ENCODE peak calls at places on chromosome 7, in nine cellular contexts. One of them, this sample, is unnamed.

GRCh38 chr7:22445140-22445722 is 54.8 kb downstream of the STEAP1B start:
- DNase-seq in astrocyte of the spinal cord: peak; percentile 31
- DNase-seq in cardiac fibroblast: peak; percentile 78
- DNase-seq in Peyer's patch: peak; percentile 65
- DNase-seq in endothelial cell: no peak
- DNase-seq in PC-9: no peak
- DNase-seq in sigmoid colon: peak; percentile 80
- DNase-seq in choroid plexus epithelial cell: peak; percentile 59
- DNase-seq in GM06990: peak; percentile 78
- DNase-seq in this sample: no peak

GRCh38 chr7:107387077-107387476 is 82.8 kb upstream of the GPR22 start:
- DNase-seq in astrocyte of the spinal cord: peak; percentile 50
- DNase-seq in cardiac fibroblast: peak; percentile 49
- DNase-seq in Peyer's patch: no peak
- DNase-seq in endothelial cell: peak; percentile 58
- DNase-seq in PC-9: no peak
- DNase-seq in sigmoid colon: no peak
- DNase-seq in choroid plexus epithelial cell: peak; percentile 66
- DNase-seq in GM06990: no peak
- DNase-seq in this sample: no peak

GRCh38 chr7:34900891-34901493 is 136.3 kb downstream of the DPY19L1 start:
- DNase-seq in astrocyte of the spinal cord: no peak
- DNase-seq in cardiac fibroblast: peak; percentile 23
- DNase-seq in Peyer's patch: no peak
- DNase-seq in endothelial cell: no peak
- DNase-seq in PC-9: no peak
- DNase-seq in sigmoid colon: no peak
- DNase-seq in choroid plexus epithelial cell: peak; percentile 10
- DNase-seq in GM06990: no peak
- DNase-seq in this sample: no peak

GRCh38 chr7:56105508-56105907 is 768 bp downstream of the CHCHD2 start:
- DNase-seq in astrocyte of the spinal cord: peak; percentile 79
- DNase-seq in cardiac fibroblast: peak; percentile 87
- DNase-seq in Peyer's patch: no peak
- DNase-seq in endothelial cell: no peak
- DNase-seq in PC-9: peak; percentile 40
- DNase-seq in sigmoid colon: no peak
- DNase-seq in choroid plexus epithelial cell: peak; percentile 83
- DNase-seq in GM06990: no peak
- DNase-seq in this sample: no peak

GRCh38 chr7:116236020-116236630 is 25.8 kb downstream of the TES start:
- DNase-seq in astrocyte of the spinal cord: peak; percentile 71
- DNase-seq in cardiac fibroblast: peak; percentile 76
- DNase-seq in Peyer's patch: no peak
- DNase-seq in endothelial cell: peak; percentile 33
- DNase-seq in PC-9: no peak
- DNase-seq in sigmoid colon: no peak
- DNase-seq in choroid plexus epithelial cell: peak; percentile 79
- DNase-seq in GM06990: no peak
- DNase-seq in this sample: no peak

GRCh38 chr7:98613601-98614425 is 3.3 kb upstream of the NPTX2 start:
- DNase-seq in astrocyte of the spinal cord: peak; percentile 40
- DNase-seq in cardiac fibroblast: peak; percentile 33
- DNase-seq in Peyer's patch: no peak
- DNase-seq in endothelial cell: peak; percentile 50
- DNase-seq in PC-9: peak; percentile 6
- DNase-seq in sigmoid colon: no peak
- DNase-seq in choroid plexus epithelial cell: peak; percentile 28
- DNase-seq in GM06990: no peak
- DNase-seq in this sample: peak; percentile 54

GRCh38 chr7:31129067-31129466 is 77.0 kb downstream of the ADCYAP1R1 start:
- DNase-seq in astrocyte of the spinal cord: no peak
- DNase-seq in cardiac fibroblast: no peak
- DNase-seq in Peyer's patch: no peak
- DNase-seq in endothelial cell: no peak
- DNase-seq in PC-9: no peak
- DNase-seq in sigmoid colon: no peak
- DNase-seq in choroid plexus epithelial cell: no peak
- DNase-seq in GM06990: no peak
- DNase-seq in this sample: no peak

GRCh38 chr7:111827863-111828504 is 265.7 kb upstream of the IMMP2L start:
- DNase-seq in astrocyte of the spinal cord: peak; percentile 55
- DNase-seq in cardiac fibroblast: peak; percentile 75
- DNase-seq in Peyer's patch: no peak
- DNase-seq in endothelial cell: no peak
- DNase-seq in PC-9: peak; percentile 37
- DNase-seq in sigmoid colon: no peak
- DNase-seq in choroid plexus epithelial cell: peak; percentile 77
- DNase-seq in GM06990: no peak
- DNase-seq in this sample: no peak

GRCh38 chr7:22632674-22633073 is 94.3 kb upstream of the IL6 start:
- DNase-seq in astrocyte of the spinal cord: no peak
- DNase-seq in cardiac fibroblast: peak; percentile 82
- DNase-seq in Peyer's patch: no peak
- DNase-seq in endothelial cell: no peak
- DNase-seq in PC-9: no peak
- DNase-seq in sigmoid colon: no peak
- DNase-seq in choroid plexus epithelial cell: no peak
- DNase-seq in GM06990: no peak
- DNase-seq in this sample: no peak

GRCh38 chr7:79872171-79872570 is 262.5 kb upstream of the GNAI1 start:
- DNase-seq in astrocyte of the spinal cord: no peak
- DNase-seq in cardiac fibroblast: no peak
- DNase-seq in Peyer's patch: no peak
- DNase-seq in endothelial cell: no peak
- DNase-seq in PC-9: no peak
- DNase-seq in sigmoid colon: no peak
- DNase-seq in choroid plexus epithelial cell: no peak
- DNase-seq in GM06990: no peak
- DNase-seq in this sample: no peak

GRCh38 chr7:51210766-51211165 is 105.8 kb downstream of the COBL start:
- DNase-seq in astrocyte of the spinal cord: no peak
- DNase-seq in cardiac fibroblast: no peak
- DNase-seq in Peyer's patch: no peak
- DNase-seq in endothelial cell: no peak
- DNase-seq in PC-9: no peak
- DNase-seq in sigmoid colon: no peak
- DNase-seq in choroid plexus epithelial cell: no peak
- DNase-seq in GM06990: no peak
- DNase-seq in this sample: no peak

GRCh38 chr7:3431306-3431705 is 130.3 kb downstream of the SDK1 start:
- DNase-seq in astrocyte of the spinal cord: peak; percentile 65
- DNase-seq in cardiac fibroblast: peak; percentile 29
- DNase-seq in Peyer's patch: no peak
- DNase-seq in endothelial cell: no peak
- DNase-seq in PC-9: no peak
- DNase-seq in sigmoid colon: no peak
- DNase-seq in choroid plexus epithelial cell: peak; percentile 37
- DNase-seq in GM06990: no peak
- DNase-seq in this sample: no peak

GRCh38 chr7:17939670-17940301 is 508 bp downstream of the SNX13 start:
- DNase-seq in astrocyte of the spinal cord: peak; percentile 29
- DNase-seq in cardiac fibroblast: peak; percentile 43
- DNase-seq in Peyer's patch: peak; percentile 77
- DNase-seq in endothelial cell: peak; percentile 44
- DNase-seq in PC-9: peak; percentile 60
- DNase-seq in sigmoid colon: peak; percentile 71
- DNase-seq in choroid plexus epithelial cell: peak; percentile 27
- DNase-seq in GM06990: no peak
- DNase-seq in this sample: peak; percentile 11

GRCh38 chr7:34756025-34756437 is 98.0 kb downstream of the NPSR1 start:
- DNase-seq in astrocyte of the spinal cord: no peak
- DNase-seq in cardiac fibroblast: no peak
- DNase-seq in Peyer's patch: no peak
- DNase-seq in endothelial cell: no peak
- DNase-seq in PC-9: no peak
- DNase-seq in sigmoid colon: no peak
- DNase-seq in choroid plexus epithelial cell: peak; percentile 2
- DNase-seq in GM06990: no peak
- DNase-seq in this sample: no peak

GRCh38 chr7:127448566-127448965 is 56.1 kb upstream of the ZNF800 start:
- DNase-seq in astrocyte of the spinal cord: no peak
- DNase-seq in cardiac fibroblast: no peak
- DNase-seq in Peyer's patch: no peak
- DNase-seq in endothelial cell: no peak
- DNase-seq in PC-9: no peak
- DNase-seq in sigmoid colon: no peak
- DNase-seq in choroid plexus epithelial cell: no peak
- DNase-seq in GM06990: no peak
- DNase-seq in this sample: no peak

GRCh38 chr7:98276241-98276761 is 5.2 kb upstream of the BRI3 start:
- DNase-seq in astrocyte of the spinal cord: no peak
- DNase-seq in cardiac fibroblast: no peak
- DNase-seq in Peyer's patch: no peak
- DNase-seq in endothelial cell: no peak
- DNase-seq in PC-9: no peak
- DNase-seq in sigmoid colon: no peak
- DNase-seq in choroid plexus epithelial cell: peak; percentile 94
- DNase-seq in GM06990: no peak
- DNase-seq in this sample: no peak

GRCh38 chr7:95012001-95012400 is 104.6 kb downstream of the PPP1R9A start:
- DNase-seq in astrocyte of the spinal cord: no peak
- DNase-seq in cardiac fibroblast: no peak
- DNase-seq in Peyer's patch: no peak
- DNase-seq in endothelial cell: no peak
- DNase-seq in PC-9: no peak
- DNase-seq in sigmoid colon: no peak
- DNase-seq in choroid plexus epithelial cell: no peak
- DNase-seq in GM06990: no peak
- DNase-seq in this sample: no peak

GRCh38 chr7:149838992-149839408 is 825 bp downstream of the ZNF862 start:
- DNase-seq in astrocyte of the spinal cord: peak; percentile 12
- DNase-seq in cardiac fibroblast: peak; percentile 33
- DNase-seq in Peyer's patch: no peak
- DNase-seq in endothelial cell: no peak
- DNase-seq in PC-9: no peak
- DNase-seq in sigmoid colon: peak; percentile 54
- DNase-seq in choroid plexus epithelial cell: no peak
- DNase-seq in GM06990: no peak
- DNase-seq in this sample: no peak

GRCh38 chr7:156652886-156653568 is 12.5 kb downstream of the RNF32 start:
- DNase-seq in astrocyte of the spinal cord: peak; percentile 15
- DNase-seq in cardiac fibroblast: peak; percentile 58
- DNase-seq in Peyer's patch: no peak
- DNase-seq in endothelial cell: no peak
- DNase-seq in PC-9: no peak
- DNase-seq in sigmoid colon: no peak
- DNase-seq in choroid plexus epithelial cell: no peak
- DNase-seq in GM06990: no peak
- DNase-seq in this sample: no peak

GRCh38 chr7:68314208-68314607 is 1284.1 kb upstream of the AUTS2 start:
- DNase-seq in astrocyte of the spinal cord: no peak
- DNase-seq in cardiac fibroblast: no peak
- DNase-seq in Peyer's patch: no peak
- DNase-seq in endothelial cell: no peak
- DNase-seq in PC-9: no peak
- DNase-seq in sigmoid colon: no peak
- DNase-seq in choroid plexus epithelial cell: no peak
- DNase-seq in GM06990: no peak
- DNase-seq in this sample: no peak

GRCh38 chr7:27929127-27929526 is 189.2 kb downstream of the TAX1BP1 start:
- DNase-seq in astrocyte of the spinal cord: no peak
- DNase-seq in cardiac fibroblast: no peak
- DNase-seq in Peyer's patch: no peak
- DNase-seq in endothelial cell: no peak
- DNase-seq in PC-9: no peak
- DNase-seq in sigmoid colon: no peak
- DNase-seq in choroid plexus epithelial cell: no peak
- DNase-seq in GM06990: no peak
- DNase-seq in this sample: no peak
- TF ChIP-seq CTCF in astrocyte of the spinal cord: no peak
- TF ChIP-seq CTCF in cardiac fibroblast: no peak
- TF ChIP-seq CTCF in Peyer's patch: no peak
- TF ChIP-seq CTCF in endothelial cell: no peak
- TF ChIP-seq CTCF in PC-9: no peak
- TF ChIP-seq CTCF in sigmoid colon: no peak
- TF ChIP-seq CTCF in choroid plexus epithelial cell: no peak
- TF ChIP-seq CTCF in GM06990: peak; percentile 9
- TF ChIP-seq CTCF in this sample: no peak

DNA sequence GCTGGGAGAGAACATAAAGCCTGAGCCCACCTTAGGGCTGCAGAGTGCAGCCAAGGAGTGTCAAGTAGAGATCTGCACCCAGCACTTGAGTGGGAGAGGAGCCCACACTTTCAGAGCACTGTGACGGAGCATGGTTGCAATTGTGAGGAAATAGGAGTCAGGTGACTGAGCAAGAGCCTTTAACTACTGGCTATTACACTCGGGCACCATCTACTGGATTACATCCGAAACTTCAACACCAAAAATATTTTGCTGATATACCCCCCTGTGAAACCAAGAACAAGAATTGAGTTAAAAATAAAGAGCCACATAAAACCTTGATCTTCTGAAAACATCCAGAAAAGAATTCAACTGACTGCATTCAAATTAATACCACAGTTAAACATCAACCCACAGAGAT is 657.9 kb downstream of the NXPH1 start:
- DNase-seq in astrocyte of the spinal cord: no peak
- DNase-seq in cardiac fibroblast: no peak
- DNase-seq in Peyer's patch: no peak
- DNase-seq in endothelial cell: no peak
- DNase-seq in PC-9: no peak
- DNase-seq in sigmoid colon: no peak
- DNase-seq in choroid plexus epithelial cell: no peak
- DNase-seq in GM06990: no peak
- DNase-seq in this sample: no peak
- TF ChIP-seq CTCF in astrocyte of the spinal cord: no peak
- TF ChIP-seq CTCF in cardiac fibroblast: no peak
- TF ChIP-seq CTCF in Peyer's patch: no peak
- TF ChIP-seq CTCF in endothelial cell: no peak
- TF ChIP-seq CTCF in PC-9: peak; percentile 58
- TF ChIP-seq CTCF in sigmoid colon: no peak
- TF ChIP-seq CTCF in choroid plexus epithelial cell: no peak
- TF ChIP-seq CTCF in GM06990: peak; percentile 45
- TF ChIP-seq CTCF in this sample: no peak

DNA sequence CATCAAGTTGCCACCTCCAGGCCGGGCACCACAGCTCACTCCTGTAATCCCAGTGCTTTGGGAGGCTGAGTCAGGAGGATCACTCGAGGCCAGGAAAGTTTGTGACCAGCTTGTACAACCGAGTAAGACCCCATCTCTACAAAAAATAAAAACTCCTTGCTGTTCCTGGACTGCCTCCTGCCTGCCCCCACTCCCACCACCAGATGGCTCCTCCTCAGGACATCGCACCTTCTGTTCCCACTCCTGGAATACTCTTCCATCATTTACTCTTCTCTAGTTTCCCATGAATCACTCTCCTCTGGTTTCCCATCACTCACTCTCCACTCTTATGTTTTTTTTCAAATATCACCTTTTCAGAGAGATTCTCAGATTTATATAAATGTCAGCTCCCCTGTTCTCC is 540.7 kb downstream of the CALN1 start:
- DNase-seq in astrocyte of the spinal cord: no peak
- DNase-seq in cardiac fibroblast: no peak
- DNase-seq in Peyer's patch: no peak
- DNase-seq in endothelial cell: no peak
- DNase-seq in PC-9: no peak
- DNase-seq in sigmoid colon: no peak
- DNase-seq in choroid plexus epithelial cell: no peak
- DNase-seq in GM06990: no peak
- DNase-seq in this sample: no peak
- TF ChIP-seq CTCF in astrocyte of the spinal cord: peak; percentile 28
- TF ChIP-seq CTCF in cardiac fibroblast: no peak
- TF ChIP-seq CTCF in Peyer's patch: no peak
- TF ChIP-seq CTCF in endothelial cell: peak; percentile 31
- TF ChIP-seq CTCF in PC-9: peak; percentile 41
- TF ChIP-seq CTCF in sigmoid colon: no peak
- TF ChIP-seq CTCF in choroid plexus epithelial cell: no peak
- TF ChIP-seq CTCF in GM06990: peak; percentile 26
- TF ChIP-seq CTCF in this sample: peak; percentile 38

GRCh38 chr7:128939861-128940410 is 2.2 kb downstream of the IRF5 start:
- DNase-seq in astrocyte of the spinal cord: no peak
- DNase-seq in cardiac fibroblast: no peak
- DNase-seq in Peyer's patch: no peak
- DNase-seq in endothelial cell: no peak
- DNase-seq in PC-9: no peak
- DNase-seq in sigmoid colon: no peak
- DNase-seq in choroid plexus epithelial cell: no peak
- DNase-seq in GM06990: peak; percentile 77
- DNase-seq in this sample: no peak
- TF ChIP-seq CTCF in astrocyte of the spinal cord: no peak
- TF ChIP-seq CTCF in cardiac fibroblast: no peak
- TF ChIP-seq CTCF in Peyer's patch: no peak
- TF ChIP-seq CTCF in endothelial cell: no peak
- TF ChIP-seq CTCF in PC-9: no peak
- TF ChIP-seq CTCF in sigmoid colon: no peak
- TF ChIP-seq CTCF in choroid plexus epithelial cell: no peak
- TF ChIP-seq CTCF in GM06990: peak; percentile 45
- TF ChIP-seq CTCF in this sample: no peak

This sample was measured in progenitor cell of endocrine pancreas.